ENCODE peak calls at places on chromosome 13, in eight cellular contexts. One of them, this sample, is unnamed.

GRCh38 chr13:24788538-24788937 is 24.6 kb downstream of the RNF17 start:
- DNase-seq in B cell: no peak
- DNase-seq in fibroblast of pulmonary artery: no peak
- DNase-seq in lower leg skin: no peak
- DNase-seq in pancreas: no peak
- DNase-seq in PC-3: no peak
- DNase-seq in foreskin fibroblast: no peak
- DNase-seq in NB4: no peak
- DNase-seq in this sample: no peak

GRCh38 chr13:62747152-62747551 is 1331.5 kb upstream of the PCDH20 start:
- DNase-seq in B cell: no peak
- DNase-seq in foreskin fibroblast: no peak
- DNase-seq in fibroblast of pulmonary artery: no peak
- DNase-seq in PC-3: no peak
- DNase-seq in lower leg skin: no peak
- DNase-seq in NB4: no peak
- DNase-seq in pancreas: no peak
- DNase-seq in this sample: no peak

GRCh38 chr13:92175330-92175729 is 776.9 kb downstream of the GPC5 start:
- DNase-seq in fibroblast of pulmonary artery: peak
- DNase-seq in lower leg skin: no peak
- DNase-seq in foreskin fibroblast: peak
- DNase-seq in pancreas: no peak
- DNase-seq in B cell: no peak
- DNase-seq in PC-3: peak
- DNase-seq in NB4: peak
- DNase-seq in this sample: no peak

GRCh38 chr13:92074658-92075057 is 676.2 kb downstream of the GPC5 start:
- DNase-seq in foreskin fibroblast: no peak
- DNase-seq in pancreas: no peak
- DNase-seq in lower leg skin: no peak
- DNase-seq in NB4: peak
- DNase-seq in fibroblast of pulmonary artery: peak
- DNase-seq in PC-3: peak
- DNase-seq in B cell: no peak
- DNase-seq in this sample: no peak

GRCh38 chr13:106145997-106146864 is 389.2 kb downstream of the EFNB2 start:
- DNase-seq in fibroblast of pulmonary artery: no peak
- DNase-seq in NB4: peak
- DNase-seq in B cell: no peak
- DNase-seq in foreskin fibroblast: no peak
- DNase-seq in PC-3: no peak
- DNase-seq in lower leg skin: no peak
- DNase-seq in pancreas: no peak
- DNase-seq in this sample: no peak

GRCh38 chr13:49248433-49249002 is 793 bp downstream of the CDADC1 start:
- DNase-seq in PC-3: peak
- DNase-seq in foreskin fibroblast: no peak
- DNase-seq in fibroblast of pulmonary artery: no peak
- DNase-seq in B cell: no peak
- DNase-seq in NB4: no peak
- DNase-seq in pancreas: no peak
- DNase-seq in lower leg skin: no peak
- DNase-seq in this sample: no peak

GRCh38 chr13:25848822-25849740 is 202.7 kb downstream of the SHISA2 start:
- DNase-seq in lower leg skin: no peak
- DNase-seq in PC-3: no peak
- DNase-seq in foreskin fibroblast: no peak
- DNase-seq in pancreas: no peak
- DNase-seq in B cell: no peak
- DNase-seq in fibroblast of pulmonary artery: no peak
- DNase-seq in NB4: no peak
- DNase-seq in this sample: no peak

GRCh38 chr13:32323912-32324311 is 8.6 kb downstream of the BRCA2 start:
- DNase-seq in NB4: no peak
- DNase-seq in foreskin fibroblast: peak
- DNase-seq in lower leg skin: no peak
- DNase-seq in fibroblast of pulmonary artery: peak
- DNase-seq in PC-3: peak
- DNase-seq in pancreas: no peak
- DNase-seq in B cell: no peak
- DNase-seq in this sample: no peak

GRCh38 chr13:98918771-98919170 is 59.1 kb downstream of the DOCK9 start:
- DNase-seq in fibroblast of pulmonary artery: no peak
- DNase-seq in foreskin fibroblast: no peak
- DNase-seq in lower leg skin: no peak
- DNase-seq in PC-3: no peak
- DNase-seq in NB4: no peak
- DNase-seq in pancreas: no peak
- DNase-seq in B cell: no peak
- DNase-seq in this sample: no peak

GRCh38 chr13:20408181-20408580 is 117.5 kb downstream of the CRYL1 start:
- DNase-seq in NB4: no peak
- DNase-seq in PC-3: no peak
- DNase-seq in foreskin fibroblast: no peak
- DNase-seq in fibroblast of pulmonary artery: no peak
- DNase-seq in lower leg skin: no peak
- DNase-seq in pancreas: no peak
- DNase-seq in B cell: no peak
- DNase-seq in this sample: no peak

GRCh38 chr13:25977671-25978070 is 74.1 kb downstream of the SHISA2 start:
- DNase-seq in B cell: no peak
- DNase-seq in lower leg skin: no peak
- DNase-seq in NB4: no peak
- DNase-seq in fibroblast of pulmonary artery: no peak
- DNase-seq in PC-3: no peak
- DNase-seq in pancreas: no peak
- DNase-seq in foreskin fibroblast: no peak
- DNase-seq in this sample: no peak

GRCh38 chr13:40518481-40518882 is 148.0 kb downstream of the FOXO1 start:
- DNase-seq in PC-3: no peak
- DNase-seq in foreskin fibroblast: no peak
- DNase-seq in fibroblast of pulmonary artery: no peak
- DNase-seq in NB4: no peak
- DNase-seq in B cell: no peak
- DNase-seq in pancreas: no peak
- DNase-seq in lower leg skin: no peak
- DNase-seq in this sample: no peak

GRCh38 chr13:106990594-106990993 is 422.7 kb upstream of the ARGLU1 start:
- DNase-seq in fibroblast of pulmonary artery: no peak
- DNase-seq in NB4: no peak
- DNase-seq in B cell: no peak
- DNase-seq in lower leg skin: no peak
- DNase-seq in foreskin fibroblast: no peak
- DNase-seq in PC-3: no peak
- DNase-seq in pancreas: no peak
- DNase-seq in this sample: no peak

GRCh38 chr13:113897161-113897560 is 33.3 kb upstream of the GAS6 start:
- DNase-seq in B cell: no peak
- DNase-seq in lower leg skin: peak
- DNase-seq in PC-3: peak
- DNase-seq in fibroblast of pulmonary artery: peak
- DNase-seq in NB4: no peak
- DNase-seq in pancreas: no peak
- DNase-seq in foreskin fibroblast: peak
- DNase-seq in this sample: peak

GRCh38 chr13:26503826-26504594 is 53.5 kb upstream of the WASF3 start:
- DNase-seq in lower leg skin: no peak
- DNase-seq in NB4: peak
- DNase-seq in foreskin fibroblast: no peak
- DNase-seq in PC-3: no peak
- DNase-seq in fibroblast of pulmonary artery: no peak
- DNase-seq in B cell: no peak
- DNase-seq in pancreas: no peak
- DNase-seq in this sample: no peak

GRCh38 chr13:102897371-102898138 is 51.7 kb downstream of the ERCC5 start:
- DNase-seq in pancreas: peak
- DNase-seq in foreskin fibroblast: no peak
- DNase-seq in B cell: no peak
- DNase-seq in NB4: no peak
- DNase-seq in PC-3: no peak
- DNase-seq in lower leg skin: no peak
- DNase-seq in fibroblast of pulmonary artery: no peak
- DNase-seq in this sample: no peak

GRCh38 chr13:71962126-71962525 is 95.1 kb upstream of the DACH1 start:
- DNase-seq in pancreas: no peak
- DNase-seq in NB4: no peak
- DNase-seq in lower leg skin: no peak
- DNase-seq in PC-3: no peak
- DNase-seq in B cell: no peak
- DNase-seq in foreskin fibroblast: no peak
- DNase-seq in fibroblast of pulmonary artery: no peak
- DNase-seq in this sample: no peak

GRCh38 chr13:72561791-72562190 is 165.6 kb downstream of the MZT1 start:
- DNase-seq in NB4: no peak
- DNase-seq in pancreas: no peak
- DNase-seq in lower leg skin: no peak
- DNase-seq in PC-3: no peak
- DNase-seq in fibroblast of pulmonary artery: no peak
- DNase-seq in foreskin fibroblast: no peak
- DNase-seq in B cell: no peak
- DNase-seq in this sample: no peak

GRCh38 chr13:100564444-100565223 is 24.0 kb downstream of the GGACT start:
- DNase-seq in foreskin fibroblast: no peak
- DNase-seq in pancreas: no peak
- DNase-seq in NB4: no peak
- DNase-seq in B cell: no peak
- DNase-seq in fibroblast of pulmonary artery: no peak
- DNase-seq in lower leg skin: no peak
- DNase-seq in PC-3: no peak
- DNase-seq in this sample: no peak

GRCh38 chr13:100560498-100561215 is 27.9 kb downstream of the GGACT start:
- DNase-seq in pancreas: no peak
- DNase-seq in fibroblast of pulmonary artery: no peak
- DNase-seq in lower leg skin: no peak
- DNase-seq in foreskin fibroblast: no peak
- DNase-seq in NB4: no peak
- DNase-seq in PC-3: no peak
- DNase-seq in B cell: no peak
- DNase-seq in this sample: no peak

GRCh38 chr13:100563779-100564178 is 24.8 kb downstream of the GGACT start:
- DNase-seq in lower leg skin: no peak
- DNase-seq in PC-3: no peak
- DNase-seq in fibroblast of pulmonary artery: no peak
- DNase-seq in foreskin fibroblast: no peak
- DNase-seq in B cell: no peak
- DNase-seq in pancreas: no peak
- DNase-seq in NB4: no peak
- DNase-seq in this sample: no peak

GRCh38 chr13:100561599-100562204 is 26.9 kb downstream of the GGACT start:
- DNase-seq in lower leg skin: no peak
- DNase-seq in foreskin fibroblast: no peak
- DNase-seq in PC-3: no peak
- DNase-seq in fibroblast of pulmonary artery: no peak
- DNase-seq in B cell: no peak
- DNase-seq in pancreas: no peak
- DNase-seq in NB4: no peak
- DNase-seq in this sample: no peak

GRCh38 chr13:100559886-100560285 is 28.7 kb downstream of the GGACT start:
- DNase-seq in PC-3: no peak
- DNase-seq in NB4: no peak
- DNase-seq in fibroblast of pulmonary artery: no peak
- DNase-seq in B cell: no peak
- DNase-seq in foreskin fibroblast: no peak
- DNase-seq in lower leg skin: no peak
- DNase-seq in pancreas: no peak
- DNase-seq in this sample: no peak
- TF ChIP-seq CTCF in PC-3: no peak
- TF ChIP-seq CTCF in NB4: no peak
- TF ChIP-seq CTCF in fibroblast of pulmonary artery: no peak
- TF ChIP-seq CTCF in B cell: no peak
- TF ChIP-seq CTCF in foreskin fibroblast: no peak
- TF ChIP-seq CTCF in lower leg skin: no peak
- TF ChIP-seq CTCF in pancreas: no peak
- TF ChIP-seq CTCF in this sample: no peak

DNA sequence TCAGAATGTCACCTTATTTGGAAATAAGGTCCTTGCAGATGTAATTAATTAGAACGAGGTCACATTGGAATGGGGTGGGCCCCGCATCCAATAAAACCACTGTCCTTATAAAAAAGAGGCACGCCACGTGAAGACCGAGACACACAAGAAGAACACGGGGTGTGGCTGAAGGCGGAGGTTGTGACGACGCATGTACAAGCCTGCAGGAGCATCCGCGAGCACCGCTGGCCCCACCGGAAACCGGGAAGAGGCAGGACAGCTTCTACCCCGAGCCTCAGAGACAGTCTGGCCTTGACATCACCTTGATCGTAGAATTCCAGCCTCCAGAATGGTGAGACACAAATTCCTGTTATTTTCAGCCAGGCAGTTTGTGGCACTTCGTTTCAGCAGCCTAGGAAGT is 177.9 kb downstream of the COL4A1 start:
- DNase-seq in pancreas: no peak
- DNase-seq in PC-3: no peak
- DNase-seq in lower leg skin: no peak
- DNase-seq in B cell: no peak
- DNase-seq in NB4: no peak
- DNase-seq in fibroblast of pulmonary artery: no peak
- DNase-seq in foreskin fibroblast: no peak
- DNase-seq in this sample: no peak
- TF ChIP-seq CTCF in pancreas: no peak
- TF ChIP-seq CTCF in PC-3: no peak
- TF ChIP-seq CTCF in lower leg skin: no peak
- TF ChIP-seq CTCF in B cell: no peak
- TF ChIP-seq CTCF in NB4: no peak
- TF ChIP-seq CTCF in fibroblast of pulmonary artery: no peak
- TF ChIP-seq CTCF in foreskin fibroblast: no peak
- TF ChIP-seq CTCF in this sample: no peak

GRCh38 chr13:66627512-66627911 is 602.6 kb downstream of the PCDH9 start:
- DNase-seq in B cell: no peak
- DNase-seq in lower leg skin: no peak
- DNase-seq in fibroblast of pulmonary artery: no peak
- DNase-seq in pancreas: no peak
- DNase-seq in NB4: no peak
- DNase-seq in foreskin fibroblast: no peak
- DNase-seq in PC-3: no peak
- DNase-seq in this sample: no peak
- TF ChIP-seq CTCF in B cell: no peak
- TF ChIP-seq CTCF in lower leg skin: no peak
- TF ChIP-seq CTCF in fibroblast of pulmonary artery: no peak
- TF ChIP-seq CTCF in pancreas: no peak
- TF ChIP-seq CTCF in NB4: no peak
- TF ChIP-seq CTCF in foreskin fibroblast: no peak
- TF ChIP-seq CTCF in PC-3: no peak
- TF ChIP-seq CTCF in this sample: no peak

GRCh38 chr13:97433727-97434416 is at the start of gene RAP2A:
- DNase-seq in NB4: peak
- DNase-seq in fibroblast of pulmonary artery: peak
- DNase-seq in B cell: peak
- DNase-seq in pancreas: peak
- DNase-seq in lower leg skin: peak
- DNase-seq in foreskin fibroblast: peak
- DNase-seq in PC-3: peak
- DNase-seq in this sample: peak
- TF ChIP-seq CTCF in NB4: no peak
- TF ChIP-seq CTCF in fibroblast of pulmonary artery: no peak
- TF ChIP-seq CTCF in B cell: no peak
- TF ChIP-seq CTCF in pancreas: no peak
- TF ChIP-seq CTCF in lower leg skin: no peak
- TF ChIP-seq CTCF in foreskin fibroblast: no peak
- TF ChIP-seq CTCF in PC-3: no peak
- TF ChIP-seq CTCF in this sample: no peak

This sample was measured in breast epithelium.